ENCODE peak calls at places on chromosomes 11 and 22, in ten cellular contexts. X, S, F, N, O, D, Z, P, I and H are unnamed samples.
A peak's percentile ranks its signal among the peaks of the same experiment; 100 is the strongest.

GRCh38 chr11:36763187-36763586 is 165.2 kb upstream of the RAG2 start:
- DNase-seq in P (no peak), S (peak; percentile 41), O (no peak), X (no peak), Z (no peak), I (no peak), N (no peak), F (no peak), D (no peak), H (no peak)

GRCh38 chr11:57649826-57650738 is at the start of gene YPEL4:
- DNase-seq in X (peak; percentile 82), I (peak; percentile 52), F (peak; percentile 90), S (no peak), O (no peak), D (peak; percentile 50), Z (peak; percentile 59), P (peak; percentile 77), N (peak; percentile 56), H (peak; percentile 35)

GRCh38 chr22:23248583-23248982 is 68.3 kb downstream of the BCR start:
- DNase-seq in P (peak; percentile 44), O (no peak), S (peak; percentile 15), Z (no peak), X (peak; percentile 61), N (no peak), D (no peak), I (no peak), F (no peak), H (peak; percentile 1)

GRCh38 chr22:21448627-21449416 is 18.4 kb upstream of the TMEM191C start:
- DNase-seq in X (no peak), Z (no peak), I (no peak), D (no peak), S (no peak), P (no peak), N (no peak), O (no peak), F (no peak), H (no peak)

GRCh38 chr11:132561937-132562336 is 970.4 kb downstream of the OPCML start:
- DNase-seq in X (no peak), D (no peak), S (no peak), F (no peak), O (no peak), N (no peak), I (no peak), P (no peak), Z (no peak), H (no peak)

GRCh38 chr11:73330569-73331093 is 22.6 kb downstream of the ARHGEF17 start:
- DNase-seq in O (no peak), Z (no peak), F (no peak), X (peak; percentile 45), S (no peak), P (no peak), I (no peak), D (no peak), N (no peak), H (no peak)

GRCh38 chr22:46635756-46636155 is 15.6 kb downstream of the GRAMD4 start:
- DNase-seq in Z (no peak), F (no peak), O (no peak), I (no peak), X (no peak), P (no peak), S (no peak), D (no peak), N (no peak), H (no peak)

GRCh38 chr11:30128269-30128932 is 102.4 kb upstream of the FSHB start:
- DNase-seq in F (no peak), I (no peak), O (no peak), Z (peak; percentile 7), D (peak; percentile 8), X (peak; percentile 18), S (peak; percentile 44), N (no peak), P (peak; percentile 37), H (no peak)

GRCh38 chr22:28181332-28181731 is 262.3 kb upstream of the PITPNB start:
- DNase-seq in F (no peak), Z (no peak), O (no peak), X (no peak), P (no peak), D (no peak), N (no peak), S (no peak), I (no peak), H (no peak)

GRCh38 chr11:65036931-65037330 is 4.1 kb upstream of the SAC3D1 start:
- DNase-seq in F (peak; percentile 58), X (no peak), P (no peak), S (no peak), N (no peak), D (no peak), I (no peak), Z (no peak), O (no peak), H (no peak)

GRCh38 chr11:64173616-64174355 is 7.9 kb upstream of the MACROD1 start:
- DNase-seq in N (no peak), Z (no peak), F (no peak), X (no peak), P (no peak), O (no peak), I (no peak), S (no peak), D (no peak), H (no peak)

GRCh38 chr11:75562836-75563484 is 907 bp downstream of the SERPINH1 start:
- DNase-seq in S (no peak), X (peak; percentile 60), I (no peak), N (no peak), F (no peak), O (no peak), Z (no peak), D (no peak), P (peak; percentile 75), H (no peak)

GRCh38 chr22:25748704-25749103 is 6.7 kb downstream of the MYO18B start:
- DNase-seq in N (no peak), D (no peak), O (no peak), Z (no peak), X (no peak), I (no peak), P (no peak), S (no peak), F (no peak), H (no peak)

GRCh38 chr11:69089258-69089657 is 40.5 kb downstream of the TPCN2 start:
- DNase-seq in P (peak; percentile 84), I (no peak), O (no peak), F (no peak), Z (no peak), X (no peak), S (no peak), D (no peak), N (no peak), H (peak; percentile 77)

GRCh38 chr11:8267831-8268529 is 4.3 kb upstream of the LMO1 start:
- DNase-seq in I (no peak), F (no peak), Z (no peak), S (no peak), O (no peak), N (no peak), P (no peak), X (no peak), D (no peak), H (no peak)

GRCh38 chr11:133893381-133893780 is 48.1 kb upstream of the SPATA19 start:
- DNase-seq in S (no peak), N (no peak), D (no peak), O (no peak), P (no peak), F (no peak), I (no peak), X (no peak), Z (no peak), H (no peak)

GRCh38 chr11:15106201-15106965 is 8.3 kb upstream of the INSC start:
- DNase-seq in S (no peak), Z (no peak), O (no peak), P (peak; percentile 80), I (no peak), X (no peak), D (no peak), F (no peak), N (no peak), H (no peak)

GRCh38 chr11:60924110-60924905 is at the start of gene TMEM132A:
- DNase-seq in X (peak; percentile 86), O (peak; percentile 51), D (no peak), I (no peak), Z (peak; percentile 71), N (no peak), F (peak; percentile 85), S (no peak), P (peak; percentile 58), H (no peak)

GRCh38 chr11:41533761-41534160 is 74.3 kb upstream of the LRRC4C start:
- DNase-seq in S (no peak), P (no peak), Z (no peak), O (no peak), D (no peak), X (no peak), F (no peak), I (no peak), N (no peak), H (no peak)

GRCh38 chr11:4960877-4961276 is 5.4 kb upstream of the OR51A2 start:
- DNase-seq in P (no peak), X (no peak), I (no peak), O (no peak), F (no peak), Z (no peak), D (no peak), N (no peak), S (no peak), H (no peak)

GRCh38 chr11:70078095-70078795 is at the start of gene ANO1:
- DNase-seq in F (no peak), I (no peak), S (no peak), Z (no peak), N (no peak), P (no peak), X (peak; percentile 65), O (no peak), D (no peak), H (no peak)

GRCh38 chr11:5550440-5551095 is 2.2 kb upstream of the OR52H1 start:
- DNase-seq in F (no peak), I (no peak), O (no peak), S (peak; percentile 14), Z (no peak), N (no peak), P (peak; percentile 75), D (peak; percentile 23), X (no peak), H (no peak)

GRCh38 chr22:40324468-40325305 is 21.6 kb upstream of the ADSL start:
- DNase-seq in X (no peak), Z (no peak), I (peak; percentile 40), D (no peak), N (peak; percentile 43), P (no peak), F (no peak), S (no peak), O (no peak), H (no peak)

GRCh38 chr11:19431059-19431398 is 190.3 kb upstream of the E2F8 start:
- DNase-seq in F (no peak), S (no peak), O (no peak), Z (no peak), D (no peak), I (no peak), P (no peak), N (no peak), X (no peak), H (no peak)

GRCh38 chr22:26570126-26570525 is 19.8 kb downstream of the TPST2 start:
- DNase-seq in P (no peak), S (no peak), F (peak; percentile 34), I (no peak), X (no peak), D (no peak), O (no peak), N (no peak), Z (no peak), H (no peak)

GRCh38 chr22:36977401-36977861 is 41.8 kb downstream of the TST start:
- DNase-seq in D (no peak), I (peak; percentile 72), X (peak; percentile 66), O (no peak), N (peak; percentile 69), F (no peak), P (peak; percentile 12), S (peak; percentile 85), Z (peak; percentile 82), H (no peak)

GRCh38 chr11:28728666-28729065 is 620.5 kb downstream of the METTL15 start:
- DNase-seq in Z (no peak), S (no peak), D (no peak), I (no peak), F (no peak), P (no peak), N (no peak), O (no peak), X (no peak), H (no peak)